ENCODE peak calls at places on chromosomes 1 and 21, in nine cellular contexts. O, R, I, H, E, F, J, C and X are unnamed samples.

GRCh38 chr1:54107131-54107530 is 45.7 kb downstream of the CDCP2 start:
- DNase-seq in R (no peak), H (no peak), E (no peak), F (no peak), O (no peak), J (no peak), C (peak), I (no peak), X (no peak)

GRCh38 chr21:45291613-45292398 is 4.1 kb upstream of the POFUT2 start:
- DNase-seq in E (no peak), I (no peak), O (no peak), R (no peak), F (peak), C (no peak), J (no peak), H (peak), X (no peak)

GRCh38 chr1:69551476-69552324 is 16.0 kb upstream of the LRRC7 start:
- DNase-seq in F (no peak), H (no peak), R (no peak), E (no peak), I (no peak), O (no peak), C (no peak), J (no peak), X (no peak)

GRCh38 chr1:69081671-69082070 is 486.1 kb upstream of the LRRC7 start:
- DNase-seq in H (no peak), E (no peak), F (no peak), I (no peak), O (no peak), C (no peak), R (no peak), J (no peak), X (no peak)

GRCh38 chr1:239676522-239677273 is 290.3 kb downstream of the CHRM3 start:
- DNase-seq in R (no peak), H (no peak), I (no peak), O (no peak), J (no peak), C (no peak), F (no peak), E (no peak), X (no peak)

GRCh38 chr1:77888071-77888428 is 374 bp upstream of the NEXN start:
- DNase-seq in J (no peak), H (no peak), I (no peak), R (no peak), F (no peak), O (peak), C (peak), E (no peak), X (peak)

GRCh38 chr1:111731956-111732355 is 7.2 kb downstream of the INKA2 start:
- DNase-seq in F (peak), E (no peak), R (no peak), C (no peak), H (no peak), O (no peak), I (no peak), J (no peak), X (no peak)

GRCh38 chr1:58649555-58649954 is 50.3 kb downstream of the MYSM1 start:
- DNase-seq in J (no peak), I (no peak), C (no peak), F (peak), R (peak), E (no peak), O (no peak), H (no peak), X (no peak)

GRCh38 chr1:84062496-84062895 is 63.6 kb upstream of the TTLL7 start:
- DNase-seq in F (no peak), E (no peak), C (no peak), R (no peak), I (no peak), H (no peak), J (no peak), O (no peak), X (no peak)

GRCh38 chr1:153352523-153352922 is 3.9 kb upstream of the PGLYRP4 start:
- DNase-seq in C (peak), J (peak), R (no peak), O (peak), E (peak), H (no peak), F (peak), I (peak), X (no peak)

GRCh38 chr1:176701151-176701866 is 238.3 kb downstream of the PAPPA2 start:
- DNase-seq in I (no peak), F (no peak), O (no peak), R (no peak), C (no peak), E (no peak), J (no peak), H (no peak), X (no peak)

GRCh38 chr1:225998560-225999226 is 450 bp downstream of the SDE2 start:
- DNase-seq in O (no peak), I (no peak), E (no peak), F (no peak), C (peak), H (no peak), J (no peak), R (peak), X (no peak)

GRCh38 chr1:36919491-36920145 is 114.7 kb downstream of the GRIK3 start:
- DNase-seq in I (no peak), C (no peak), E (no peak), H (no peak), O (no peak), F (no peak), R (no peak), J (no peak), X (no peak)

GRCh38 chr1:94092210-94092613 is 28.7 kb downstream of the ABCA4 start:
- DNase-seq in H (no peak), O (no peak), E (no peak), F (no peak), R (no peak), C (peak), J (no peak), I (no peak), X (no peak)

GRCh38 chr1:225866061-225866844 is 15.9 kb downstream of the TMEM63A start:
- DNase-seq in R (peak), I (no peak), C (peak), E (no peak), H (no peak), J (no peak), O (no peak), F (no peak), X (no peak)

GRCh38 chr21:36747815-36748381 is 49.0 kb downstream of the SIM2 start:
- DNase-seq in E (peak), O (no peak), J (peak), H (no peak), I (no peak), R (no peak), F (peak), C (no peak), X (no peak)

GRCh38 chr1:58363639-58364038 is 182.9 kb downstream of the OMA1 start:
- DNase-seq in I (no peak), H (no peak), O (no peak), C (no peak), J (no peak), E (no peak), F (no peak), R (no peak), X (no peak)

GRCh38 chr21:36544545-36544944 is 64.6 kb upstream of the CLDN14 start:
- DNase-seq in C (no peak), J (no peak), O (no peak), E (no peak), R (no peak), I (no peak), H (no peak), F (no peak), X (no peak)

GRCh38 chr1:41108696-41109284 is 87.3 kb upstream of the SLFNL1 start:
- DNase-seq in J (no peak), H (no peak), O (no peak), R (peak), I (no peak), E (no peak), C (peak), F (no peak), X (no peak)

GRCh38 chr1:156961709-156962108 is 41.3 kb downstream of the LRRC71 start:
- DNase-seq in J (no peak), C (no peak), F (no peak), H (no peak), I (no peak), O (no peak), E (no peak), R (peak), X (no peak)

GRCh38 chr1:50272923-50273322 is 150.3 kb downstream of the DMRTA2 start:
- DNase-seq in J (no peak), C (no peak), H (no peak), O (no peak), F (no peak), R (no peak), I (no peak), E (no peak), X (no peak)

GRCh38 chr1:10834770-10835412 is 38.4 kb upstream of the CASZ1 start:
- DNase-seq in J (no peak), F (no peak), I (no peak), R (no peak), H (no peak), E (no peak), O (no peak), C (no peak), X (no peak)

GRCh38 chr1:67889940-67890567 is 56.8 kb upstream of the GNG12 start:
- DNase-seq in R (peak), I (no peak), O (peak), J (no peak), H (no peak), F (no peak), E (no peak), C (peak), X (peak)

GRCh38 chr21:45741691-45742090 is 98.2 kb downstream of the PCBP3 start:
- DNase-seq in H (no peak), R (no peak), C (no peak), E (no peak), F (no peak), J (no peak), O (no peak), I (no peak), X (no peak)

GRCh38 chr1:204578867-204579664 is 62.9 kb downstream of the MDM4 start:
- DNase-seq in E (peak), J (no peak), C (peak), O (no peak), I (no peak), R (no peak), F (peak), H (no peak), X (no peak)

GRCh38 chr1:202584707-202585590 is 125.3 kb downstream of the SYT2 start:
- DNase-seq in J (no peak), R (no peak), E (no peak), I (no peak), H (no peak), C (no peak), O (no peak), F (no peak), X (no peak)

GRCh38 chr1:10939654-10940450 is 72.6 kb upstream of the TARDBP start:
- DNase-seq in I (no peak), F (no peak), R (no peak), C (peak), H (no peak), O (peak), J (no peak), E (no peak), X (no peak)

GRCh38 chr1:156402621-156403020 is 33.6 kb downstream of the RHBG start:
- DNase-seq in J (no peak), H (no peak), E (no peak), F (no peak), O (no peak), C (no peak), R (no peak), I (no peak), X (no peak)

GRCh38 chr1:19460535-19461351 is 24.6 kb downstream of the CAPZB start:
- DNase-seq in I (no peak), O (no peak), J (no peak), R (no peak), E (no peak), F (no peak), H (no peak), C (no peak), X (no peak)

GRCh38 chr1:196608401-196609113 is at the start of gene KCNT2:
- DNase-seq in R (no peak), J (no peak), C (peak), F (peak), I (no peak), E (peak), O (peak), H (peak), X (no peak)

GRCh38 chr1:36326499-36326898 is 3.1 kb upstream of the EVA1B start:
- DNase-seq in J (no peak), H (peak), O (no peak), F (no peak), E (no peak), C (no peak), I (no peak), R (no peak), X (no peak)

GRCh38 chr1:97145321-97145956 is 423.9 kb downstream of the PTBP2 start:
- DNase-seq in O (peak), I (no peak), H (no peak), J (peak), R (no peak), F (no peak), E (no peak), C (peak), X (peak)

GRCh38 chr1:218572046-218572445 is 226.9 kb downstream of the TGFB2 start:
- DNase-seq in E (no peak), C (no peak), J (no peak), F (no peak), R (no peak), I (no peak), H (no peak), O (no peak), X (no peak)

GRCh38 chr1:78126506-78126905 is 80.7 kb downstream of the GIPC2 start:
- DNase-seq in F (no peak), R (no peak), J (no peak), E (no peak), I (no peak), C (peak), O (no peak), H (no peak), X (no peak)

GRCh38 chr1:28370220-28371010 is 875 bp downstream of the PHACTR4 start:
- DNase-seq in E (no peak), I (no peak), J (no peak), O (no peak), C (peak), F (peak), H (no peak), R (no peak), X (no peak)

GRCh38 chr1:196723325-196724185 is 51.1 kb upstream of the CFHR3 start:
- DNase-seq in R (peak), I (no peak), O (no peak), J (no peak), E (no peak), H (peak), F (no peak), C (peak), X (no peak)

GRCh38 chr1:203244776-203245175 is 15.3 kb upstream of the CHIT1 start:
- DNase-seq in J (no peak), C (no peak), H (no peak), O (no peak), I (no peak), R (no peak), E (no peak), F (no peak), X (no peak)

GRCh38 chr1:109801791-109802135 is 38.0 kb upstream of the EPS8L3 start:
- DNase-seq in I (no peak), F (peak), H (no peak), R (no peak), J (peak), C (no peak), O (no peak), E (no peak), X (no peak)

DNA sequence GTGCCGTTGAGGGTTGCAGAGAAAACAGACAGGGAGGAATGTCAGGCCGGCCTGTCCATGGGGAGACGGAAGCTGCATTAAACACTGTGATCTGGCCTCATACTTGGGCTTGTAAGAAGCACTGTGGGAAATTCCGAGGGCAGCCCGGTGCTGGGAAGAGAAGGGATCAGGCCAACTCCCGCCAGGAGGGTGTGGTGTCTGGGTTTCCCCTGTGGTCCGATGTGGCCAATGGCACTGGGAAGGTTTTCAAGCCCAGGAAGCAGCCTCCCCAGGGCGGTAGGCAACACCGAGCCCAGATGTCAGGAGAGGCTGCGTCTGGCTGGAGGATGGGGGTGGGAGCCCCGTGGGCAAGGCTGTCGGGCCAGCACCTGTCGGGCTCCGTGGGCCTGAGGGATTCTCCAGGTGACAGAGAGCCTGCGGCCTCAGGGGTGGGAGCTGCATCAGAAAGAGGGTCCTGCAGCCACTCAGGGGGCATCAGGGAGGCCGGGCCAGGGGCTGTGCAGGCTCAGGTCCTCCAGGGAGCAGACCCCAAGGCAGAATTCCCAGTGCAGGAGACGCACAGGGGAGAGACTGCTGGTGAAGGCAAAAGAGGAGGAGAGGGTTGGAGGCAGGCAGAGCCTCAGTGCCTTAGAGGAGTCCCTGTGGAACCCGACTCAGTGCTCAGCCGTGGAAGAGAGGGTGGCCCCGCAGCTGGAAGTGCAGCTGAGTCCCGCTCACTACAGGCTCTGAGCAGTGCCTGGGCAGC is 8.4 kb downstream of the UBASH3A start:
- DNase-seq in H (no peak), C (no peak), E (no peak), R (no peak), F (no peak), I (no peak), J (no peak), O (no peak), X (no peak)
- H3K4me3 ChIP-seq in H (no peak), C (no peak), E (no peak), R (no peak), F (no peak), I (no peak), J (no peak), O (no peak), X (no peak)

DNA sequence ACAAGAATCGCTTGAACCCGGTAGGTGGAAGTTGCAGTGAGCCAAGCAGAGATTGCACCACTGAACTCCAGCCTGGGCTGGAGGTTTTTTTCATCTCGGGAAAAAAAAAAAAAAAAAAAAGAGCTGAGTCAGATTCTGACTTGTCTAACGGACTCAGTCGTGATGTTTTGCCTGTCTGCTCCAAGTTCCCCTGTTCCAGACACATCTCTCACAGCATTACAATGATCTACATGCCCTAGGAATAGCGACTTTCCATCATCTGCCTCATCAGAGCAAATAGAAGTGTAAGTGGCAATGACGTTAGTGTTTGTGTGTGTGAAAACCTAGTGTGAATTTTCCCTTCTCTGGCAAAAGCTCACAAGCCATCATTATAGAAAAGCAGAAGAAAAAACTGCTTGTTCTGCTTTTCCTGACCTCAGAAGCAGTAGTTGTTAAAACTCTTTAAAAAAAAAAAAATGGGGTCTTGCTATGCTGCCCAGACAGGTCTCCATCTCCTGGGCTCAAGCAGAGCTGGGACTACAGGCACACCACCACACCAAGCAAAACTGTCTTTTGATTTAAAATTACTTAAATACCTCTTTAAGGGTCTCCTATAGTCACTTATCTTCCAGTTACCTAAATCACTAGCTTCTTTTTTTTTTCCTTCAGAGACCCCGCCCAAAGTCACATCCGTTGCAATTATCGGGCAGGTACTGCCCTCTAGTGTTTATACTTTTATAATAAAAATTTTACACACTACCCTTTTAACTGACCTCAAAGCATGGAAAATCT is 37.3 kb downstream of the PLEKHO1 start:
- DNase-seq in F (no peak), R (peak), C (peak), E (no peak), H (no peak), O (no peak), J (no peak), I (no peak), X (no peak)
- H3K4me3 ChIP-seq in F (no peak), R (peak), C (no peak), E (no peak), H (no peak), O (no peak), J (no peak), I (no peak), X (no peak)

GRCh38 chr1:213414901-213415300 is 363.9 kb downstream of the RPS6KC1 start:
- DNase-seq in J (no peak), O (no peak), C (no peak), E (no peak), F (no peak), R (no peak), H (no peak), I (no peak), X (no peak)

GRCh38 chr1:213409971-213410370 is 358.9 kb downstream of the RPS6KC1 start:
- DNase-seq in H (no peak), E (no peak), R (no peak), C (no peak), J (no peak), O (no peak), F (no peak), I (no peak), X (no peak)

GRCh38 chr1:213414346-213414745 is 363.3 kb downstream of the RPS6KC1 start:
- DNase-seq in J (no peak), F (no peak), C (no peak), E (no peak), O (no peak), R (no peak), H (no peak), I (no peak), X (no peak)

DNA sequence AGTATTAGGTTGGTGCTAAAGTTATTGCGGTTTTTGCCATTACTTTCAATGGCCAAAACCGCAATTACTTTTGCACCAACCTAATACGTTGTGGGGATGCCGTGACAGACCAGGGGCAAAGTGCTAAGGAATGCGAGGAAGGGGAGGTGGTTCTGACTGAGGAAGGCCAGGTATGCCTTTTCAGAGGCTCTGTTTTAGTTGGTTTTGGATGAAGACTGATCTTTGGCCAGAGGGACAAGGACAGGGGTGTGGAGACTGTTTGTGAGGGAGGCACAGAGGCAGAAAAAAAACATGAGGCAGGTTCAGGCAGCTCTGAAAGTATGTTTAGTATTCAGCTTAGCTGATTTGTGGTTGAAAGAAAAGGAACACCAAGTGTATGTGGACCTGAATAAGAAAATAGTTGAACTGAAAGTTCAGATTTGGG is 358.2 kb downstream of the RPS6KC1 start:
- DNase-seq in O (no peak), F (no peak), I (no peak), H (no peak), C (no peak), E (no peak), J (no peak), R (no peak), X (no peak)
- H3K4me3 ChIP-seq in O (no peak), F (no peak), I (no peak), H (no peak), C (no peak), E (no peak), J (no peak), R (no peak), X (no peak)

DNA sequence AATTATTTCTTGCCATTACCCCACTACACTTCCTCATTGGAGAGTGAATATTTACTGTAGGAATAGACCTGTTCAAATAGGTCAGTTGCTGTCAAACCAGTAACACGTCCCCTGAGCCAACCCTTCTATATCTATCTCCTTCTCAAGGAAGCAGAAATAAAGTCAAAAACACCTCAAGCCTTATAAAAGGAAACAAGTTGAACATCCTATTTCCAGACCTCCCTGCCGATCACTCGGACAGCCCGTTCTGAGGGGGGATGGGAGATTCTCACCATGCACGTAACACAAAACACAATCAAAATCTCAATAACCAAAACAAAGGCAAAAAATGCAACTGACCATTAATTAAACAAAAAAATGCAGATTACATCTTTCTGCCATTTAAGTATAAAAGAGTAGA is 121.5 kb upstream of the KRTAP19-8 start:
- DNase-seq in H (no peak), R (no peak), O (no peak), F (no peak), C (no peak), E (no peak), J (no peak), I (no peak), X (no peak)
- H3K4me3 ChIP-seq in H (peak), R (no peak), O (no peak), F (no peak), C (no peak), E (no peak), J (peak), I (no peak), X (no peak)